ENCODE peak calls at places on chromosomes 5 and 9, in four cellular contexts. C is lower lobe of right lung, R is stomach, K is thoracic aorta. S is an unnamed sample.

GRCh38 chr9:37693265-37693664 is 42.5 kb downstream of the FRMPD1 start:
- DNase-seq in C (no peak), K (no peak), R (no peak), S (no peak)

GRCh38 chr9:136742640-136743391 is at the start of gene LCN10:
- DNase-seq in K (no peak), C (no peak), R (no peak), S (peak)

GRCh38 chr5:74184649-74185048 is 455.9 kb downstream of the ENC1 start:
- DNase-seq in R (no peak), C (no peak), K (no peak), S (no peak)

GRCh38 chr5:1316941-1317340 is 22.1 kb upstream of the TERT start:
- DNase-seq in K (no peak), C (peak), R (no peak), S (no peak)

GRCh38 chr5:163614787-163615186 is 109.4 kb downstream of the MAT2B start:
- DNase-seq in C (no peak), R (no peak), K (no peak), S (no peak)

GRCh38 chr5:40089269-40089668 is 590.4 kb upstream of the PTGER4 start:
- DNase-seq in R (no peak), K (no peak), C (no peak), S (peak)

GRCh38 chr9:87878930-87879603 is 3.6 kb upstream of the SPATA31E1 start:
- DNase-seq in C (no peak), R (no peak), K (no peak), S (peak)

GRCh38 chr9:137321726-137322361 is 19.8 kb upstream of the NRARP start:
- DNase-seq in R (peak), K (no peak), C (no peak), S (no peak)

GRCh38 chr9:136695955-136696354 is 8.7 kb upstream of the AGPAT2 start:
- DNase-seq in C (no peak), R (no peak), K (no peak), S (no peak)

GRCh38 chr5:7745882-7746735 is 104.8 kb downstream of the CFAP90 start:
- DNase-seq in K (peak), C (peak), R (peak), S (peak)

GRCh38 chr5:178383919-178384814 is 151.6 kb upstream of the PHYKPL start:
- DNase-seq in C (peak), K (no peak), R (no peak), S (no peak)
- H3K4me3 ChIP-seq in C (no peak), K (no peak), R (no peak), S (no peak)

DNA sequence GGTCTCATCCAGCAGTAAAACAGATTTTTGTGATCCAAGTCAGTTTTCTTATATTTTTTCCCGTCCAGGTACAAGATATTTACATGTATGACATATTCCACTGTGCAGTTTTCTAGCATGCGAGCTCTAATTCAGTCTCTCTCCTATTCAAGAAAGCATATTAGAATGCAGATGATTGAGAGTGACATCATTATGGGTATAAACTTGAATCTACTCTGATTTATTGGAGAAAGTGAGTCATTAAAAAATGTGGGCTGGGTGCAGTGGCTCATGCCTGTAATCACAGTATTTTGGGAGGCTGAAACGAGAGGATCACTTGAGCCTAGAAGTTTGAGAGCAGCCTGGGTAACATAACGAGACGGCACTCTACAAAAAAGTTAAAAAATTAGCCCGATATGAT is 6.2 kb downstream of the FER start:
- DNase-seq in R (no peak), K (no peak), C (no peak), S (no peak)
- H3K4me3 ChIP-seq in R (no peak), K (no peak), C (no peak), S (no peak)

GRCh38 chr9:127078336-127078735 is 44.1 kb downstream of the ANGPTL2 start:
- DNase-seq in C (no peak), K (no peak), R (no peak), S (no peak)
- H3K4me3 ChIP-seq in C (no peak), K (no peak), R (no peak), S (no peak)

DNA sequence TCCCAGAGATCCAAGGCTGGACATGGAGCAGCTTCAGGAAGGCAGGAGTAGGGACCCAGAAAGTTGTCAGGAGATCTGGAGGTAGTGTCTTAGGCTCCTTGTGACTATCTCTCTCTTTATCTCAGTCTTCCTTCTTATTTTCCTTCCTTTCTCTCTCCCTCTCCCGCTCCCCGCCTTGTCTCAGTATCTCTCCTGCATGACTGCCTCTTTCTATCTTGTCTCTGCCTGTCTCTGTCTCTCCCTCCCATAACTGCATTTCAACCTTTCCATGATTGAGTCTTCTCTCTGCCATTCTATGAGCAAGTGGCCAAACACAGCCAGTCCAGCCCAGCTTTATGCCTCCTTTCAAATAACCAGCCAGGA is 61.0 kb upstream of the NEK6 start:
- DNase-seq in C (no peak), R (peak), K (no peak), S (no peak)
- H3K4me3 ChIP-seq in C (no peak), R (no peak), K (no peak), S (no peak)

GRCh38 chr9:75612205-75612604 is 278.3 kb upstream of the PCSK5 start:
- DNase-seq in K (no peak), R (no peak), C (no peak), S (no peak)
- H3K4me3 ChIP-seq in K (no peak), R (no peak), C (no peak), S (no peak)

GRCh38 chr9:127965953-127966352 is 14.8 kb downstream of the EEIG1 start:
- DNase-seq in R (no peak), K (no peak), C (no peak), S (no peak)
- H3K4me3 ChIP-seq in R (no peak), K (peak), C (peak), S (peak)

DNA sequence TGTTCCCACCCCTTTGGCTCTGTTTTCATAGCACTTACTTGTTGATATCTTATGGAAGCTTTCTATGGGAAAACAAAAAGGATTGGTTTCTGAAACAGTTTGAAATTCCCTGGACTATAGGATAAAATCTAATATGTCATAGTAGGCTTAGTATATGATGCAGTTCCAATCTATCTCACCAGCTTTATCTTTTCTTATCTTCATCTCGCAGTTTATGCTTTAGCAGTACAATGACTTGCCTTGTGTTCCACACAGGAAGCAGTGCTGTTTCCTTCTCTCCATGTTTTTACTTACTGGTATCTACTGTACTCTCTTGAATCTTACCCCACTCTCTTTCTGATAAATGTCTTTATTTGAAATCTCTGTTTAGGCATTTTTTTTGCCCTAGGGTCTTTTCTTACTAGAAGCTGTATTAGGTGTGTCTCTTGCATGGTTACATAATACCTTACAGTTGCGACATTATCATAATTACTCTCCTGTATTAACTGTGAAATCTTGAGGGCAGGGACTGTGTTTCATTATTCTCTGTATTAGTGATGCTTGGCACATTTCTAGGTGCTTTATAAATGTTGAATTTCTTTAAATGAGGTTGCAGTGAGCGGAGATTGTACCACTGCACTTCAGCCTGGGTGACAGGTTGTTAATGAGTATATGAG is 76.3 kb downstream of the FOCAD start:
- DNase-seq in K (no peak), R (no peak), C (no peak), S (no peak)
- H3K4me3 ChIP-seq in K (no peak), R (no peak), C (no peak), S (no peak)